ENCODE peak calls at places on chromosomes 5 and 9, in nine cellular contexts. V is GM13977; P is effector memory CD8-positive, alpha-beta T cell; J is D341Med; Y is GM18507; H is amniotic stem cell; K is nephron progenitor cell; Q is endodermal cell; G is EL. X is an unnamed sample.

GRCh38 chr9:18366184-18366583 is 107.8 kb upstream of the ADAMTSL1 start:
- DNase-seq in J (no peak), G (no peak), V (peak; percentile 28), Q (no peak), H (no peak), K (no peak), P (no peak), Y (no peak), X (no peak)

GRCh38 chr9:100472725-100473261 is at the start of gene TMEFF1:
- DNase-seq in G (peak; percentile 51), V (peak; percentile 86), P (no peak), Q (peak; percentile 94), J (peak; percentile 96), K (peak; percentile 87), Y (no peak), H (no peak), X (no peak)

GRCh38 chr5:11415751-11416150 is 488.5 kb downstream of the CTNND2 start:
- DNase-seq in Q (no peak), P (no peak), Y (no peak), V (no peak), H (no peak), J (no peak), G (no peak), K (no peak), X (no peak)

GRCh38 chr5:59608745-59609144 is 284.8 kb downstream of the PDE4D start:
- DNase-seq in H (no peak), V (no peak), Q (no peak), Y (no peak), J (no peak), P (no peak), G (peak; percentile 66), K (no peak), X (no peak)

GRCh38 chr5:143554194-143554717 is 150.8 kb upstream of the NR3C1 start:
- DNase-seq in P (no peak), V (no peak), Y (no peak), H (peak; percentile 95), K (no peak), G (peak; percentile 99), J (no peak), Q (no peak), X (peak; percentile 99)

GRCh38 chr5:92641031-92641962 is 939.7 kb downstream of the NR2F1-AS1 start:
- DNase-seq in V (no peak), P (no peak), H (peak; percentile 18), Q (no peak), G (peak; percentile 68), J (peak; percentile 22), Y (no peak), K (peak; percentile 24), X (peak; percentile 46)

GRCh38 chr5:142748568-142749249 is 21.5 kb upstream of the ARHGAP26 start:
- DNase-seq in H (no peak), J (peak; percentile 37), P (peak; percentile 41), Y (no peak), G (no peak), V (no peak), K (peak; percentile 32), Q (peak; percentile 83), X (peak; percentile 67)

GRCh38 chr9:31519011-31519410 is 865.4 kb upstream of the ACO1 start:
- DNase-seq in V (no peak), Y (no peak), H (no peak), Q (peak; percentile 66), J (no peak), G (no peak), K (peak; percentile 45), P (no peak), X (peak; percentile 48)

GRCh38 chr5:134226441-134227192 is 744 bp upstream of the PPP2CA start:
- DNase-seq in Y (peak; percentile 15), P (peak; percentile 91), H (no peak), K (peak; percentile 40), J (no peak), V (no peak), Q (no peak), G (peak; percentile 18), X (peak; percentile 20)

X was measured in bronchial epithelial cell.